ENCODE peak calls at places on chromosomes 6 and 20, in five cellular contexts. K, D, Y, S and Q are unnamed samples.

GRCh38 chr20:59164681-59165388 is 1.2 kb downstream of the ZNF831 start:
- DNase-seq in K (no peak), D (no peak), Y (no peak), S (no peak), Q (no peak)

GRCh38 chr20:23396961-23397620 is 24.2 kb downstream of the NAPB start:
- DNase-seq in K (no peak), D (no peak), Y (no peak), S (no peak), Q (no peak)

GRCh38 chr6:73521351-73522254 is 771 bp upstream of the EEF1A1 start:
- DNase-seq in K (no peak), D (peak), Y (peak), S (peak), Q (no peak)

GRCh38 chr6:142845624-142846458 is 99.1 kb downstream of the HIVEP2 start:
- DNase-seq in K (no peak), D (no peak), Y (peak), S (peak), Q (no peak)

GRCh38 chr20:59988141-59988540 is 29.9 kb downstream of the CDH26 start:
- DNase-seq in K (no peak), D (no peak), Y (no peak), S (no peak), Q (no peak)

GRCh38 chr6:21800948-21801438 is 207.4 kb downstream of the SOX4 start:
- DNase-seq in K (no peak), D (no peak), Y (no peak), S (no peak), Q (no peak)

GRCh38 chr6:24719125-24719931 is at the start of gene C6orf62:
- DNase-seq in K (no peak), D (peak), Y (no peak), S (peak), Q (no peak)

GRCh38 chr6:48541669-48542068 is 430.7 kb upstream of the PTCHD4 start:
- DNase-seq in K (no peak), D (no peak), Y (no peak), S (no peak), Q (no peak)

GRCh38 chr6:593139-593906 is 63.6 kb downstream of the HUS1B start:
- DNase-seq in K (peak), D (peak), Y (no peak), S (peak), Q (no peak)

GRCh38 chr20:2118783-2119182 is 17.2 kb downstream of the STK35 start:
- DNase-seq in K (no peak), D (no peak), Y (no peak), S (no peak), Q (no peak)

GRCh38 chr6:129612440-129612839 is 97.5 kb downstream of the ARHGAP18 start:
- DNase-seq in K (no peak), D (no peak), Y (no peak), S (no peak), Q (no peak)

GRCh38 chr6:108714774-108715414 is 133.3 kb upstream of the ARMC2 start:
- DNase-seq in K (no peak), D (no peak), Y (no peak), S (no peak), Q (no peak)

GRCh38 chr6:66849843-66850242 is 1142.8 kb upstream of the EYS start:
- DNase-seq in K (no peak), D (no peak), Y (no peak), S (no peak), Q (no peak)

GRCh38 chr20:43914697-43915208 is at the start of gene TOX2:
- DNase-seq in K (peak), D (no peak), Y (no peak), S (peak), Q (peak)

GRCh38 chr20:9018346-9018745 is 50.5 kb upstream of the PLCB4 start:
- DNase-seq in K (no peak), D (no peak), Y (no peak), S (no peak), Q (no peak)

GRCh38 chr6:105920071-105920470 is 166.1 kb upstream of the PRDM1 start:
- DNase-seq in K (no peak), D (no peak), Y (no peak), S (no peak), Q (no peak)

GRCh38 chr6:34358389-34358906 is 34.0 kb downstream of the NUDT3 start:
- DNase-seq in K (no peak), D (no peak), Y (no peak), S (no peak), Q (no peak)

GRCh38 chr6:90653750-90654149 is 66.9 kb upstream of the MAP3K7 start:
- DNase-seq in K (no peak), D (no peak), Y (no peak), S (no peak), Q (no peak)

GRCh38 chr20:3165473-3166337 is 6.0 kb upstream of the FASTKD5 start:
- DNase-seq in K (no peak), D (no peak), Y (no peak), S (no peak), Q (no peak)

GRCh38 chr6:119347466-119348307 is 1.9 kb downstream of the MAN1A1 start:
- DNase-seq in K (no peak), D (peak), Y (no peak), S (no peak), Q (no peak)

GRCh38 chr6:106600329-106600728 is 29.0 kb downstream of the RTN4IP1 start:
- DNase-seq in K (no peak), D (no peak), Y (no peak), S (no peak), Q (no peak)

GRCh38 chr20:34954905-34955231 is 738 bp downstream of the GSS start:
- DNase-seq in K (no peak), D (no peak), Y (no peak), S (no peak), Q (no peak)

GRCh38 chr6:29793036-29793356 is 34.6 kb upstream of the HLA-G start:
- DNase-seq in K (no peak), D (no peak), Y (no peak), S (no peak), Q (no peak)

GRCh38 chr6:11747021-11747420 is 31.6 kb downstream of the ADTRP start:
- DNase-seq in K (no peak), D (no peak), Y (no peak), S (no peak), Q (no peak)